ENCODE peak calls at places on chromosomes 5 and 9, in five cellular contexts. R, X, E, K and U are unnamed samples.
A peak's percentile ranks its signal among the peaks of the same experiment; 100 is the strongest.

GRCh38 chr9:20618361-20618799 is 3.9 kb downstream of the MLLT3 start:
- DNase-seq in R (no peak), X (peak; percentile 79), K (no peak), E (no peak), U (no peak)

GRCh38 chr9:63859475-63860215 is 1425.4 kb downstream of the FOXD4L5 start:
- DNase-seq in K (peak; percentile 6), X (no peak), E (peak; percentile 28), R (no peak), U (peak; percentile 47)

GRCh38 chr5:62115009-62115408 is 191.0 kb upstream of the KIF2A start:
- DNase-seq in X (no peak), E (no peak), R (no peak), K (no peak), U (no peak)

GRCh38 chr9:92726971-92727715 is 37.5 kb downstream of the BICD2 start:
- DNase-seq in R (no peak), E (peak; percentile 44), X (no peak), K (no peak), U (no peak)

GRCh38 chr5:112931473-112931872 is 9.4 kb upstream of the REEP5 start:
- DNase-seq in E (no peak), K (no peak), X (no peak), R (no peak), U (no peak)

GRCh38 chr9:127418037-127418471 is 6.1 kb upstream of the ZNF79 start:
- DNase-seq in E (no peak), X (no peak), R (no peak), K (no peak), U (peak; percentile 34)

GRCh38 chr5:66246621-66247020 is 102.5 kb downstream of the SREK1 start:
- DNase-seq in E (no peak), R (no peak), K (no peak), X (no peak), U (no peak)

GRCh38 chr5:133870661-133871060 is 97.8 kb downstream of the C5orf15 start:
- DNase-seq in E (no peak), X (no peak), R (no peak), K (no peak), U (no peak)

GRCh38 chr5:37776826-37777225 is 63.0 kb downstream of the GDNF start:
- DNase-seq in E (no peak), X (no peak), K (no peak), R (no peak), U (no peak)

GRCh38 chr9:108296056-108296455 is 559.7 kb downstream of the ACTL7B start:
- DNase-seq in R (no peak), E (no peak), X (no peak), K (no peak), U (no peak)

GRCh38 chr5:125002727-125003598 is 256.5 kb upstream of the ZNF608 start:
- DNase-seq in X (no peak), K (no peak), E (no peak), R (peak; percentile 60), U (no peak)

GRCh38 chr5:129399069-129399468 is 61.0 kb upstream of the ADAMTS19 start:
- DNase-seq in R (no peak), X (no peak), E (no peak), K (no peak), U (no peak)

GRCh38 chr9:91465420-91465819 is 41.8 kb upstream of the NFIL3 start:
- DNase-seq in X (no peak), R (no peak), K (no peak), E (no peak), U (no peak)

GRCh38 chr9:114825126-114825525 is 19.3 kb upstream of the TNFSF15 start:
- DNase-seq in R (no peak), K (no peak), E (no peak), X (no peak), U (no peak)

GRCh38 chr5:149586708-149587318 is 5.5 kb downstream of the ARHGEF37 start:
- DNase-seq in X (no peak), K (no peak), R (no peak), E (no peak), U (no peak)

GRCh38 chr5:137887831-137888230 is 1.4 kb upstream of the PKD2L2 start:
- DNase-seq in E (no peak), K (no peak), R (no peak), X (no peak), U (no peak)

GRCh38 chr9:109629615-109630014 is 131.5 kb upstream of the PTPN3 start:
- DNase-seq in K (no peak), X (no peak), E (no peak), R (no peak), U (no peak)

GRCh38 chr5:180670586-180671359 is 21.4 kb upstream of the FLT4 start:
- DNase-seq in X (peak; percentile 69), K (peak; percentile 39), R (no peak), E (peak; percentile 53), U (peak; percentile 54)

GRCh38 chr9:126009047-126009446 is 261.9 kb downstream of the PBX3 start:
- DNase-seq in E (no peak), R (no peak), K (no peak), X (no peak), U (no peak)

GRCh38 chr9:85114799-85115198 is 445.3 kb downstream of the NTRK2 start:
- DNase-seq in R (peak; percentile 9), K (no peak), X (no peak), E (no peak), U (no peak)

GRCh38 chr9:128128836-128129590 is 1.5 kb upstream of the PTGES2 start:
- DNase-seq in E (peak; percentile 30), R (no peak), K (peak; percentile 21), X (no peak), U (no peak)

GRCh38 chr9:124197177-124198095 is 60.3 kb upstream of the NEK6 start:
- DNase-seq in E (no peak), X (no peak), R (peak; percentile 92), K (no peak), U (peak; percentile 75)

GRCh38 chr5:14667290-14667689 is 2.8 kb downstream of the OTULIN start:
- DNase-seq in R (no peak), E (no peak), K (no peak), X (no peak), U (no peak)

GRCh38 chr9:101478444-101478843 is 42.9 kb upstream of the ALDOB start:
- DNase-seq in X (no peak), K (no peak), E (no peak), R (no peak), U (no peak)

GRCh38 chr9:132994410-132995120 is 16.1 kb downstream of the GFI1B start:
- DNase-seq in K (no peak), E (no peak), R (peak; percentile 39), X (no peak), U (peak; percentile 73)

GRCh38 chr9:30089428-30089827 is 2295.0 kb upstream of the ACO1 start:
- DNase-seq in X (no peak), K (no peak), E (no peak), R (no peak), U (no peak)

GRCh38 chr9:70654144-70654543 is 239.7 kb upstream of the KLF9 start:
- DNase-seq in X (no peak), R (no peak), E (no peak), K (no peak), U (no peak)

GRCh38 chr5:126531543-126532120 is 63.4 kb downstream of the ALDH7A1 start:
- DNase-seq in K (no peak), R (no peak), X (no peak), E (no peak), U (no peak)

GRCh38 chr9:97990259-97990658 is 7.1 kb downstream of the ANP32B start:
- DNase-seq in K (no peak), E (no peak), X (no peak), R (no peak), U (no peak)
- TF ChIP-seq CTCF in K (no peak), E (no peak), X (no peak), R (no peak), U (no peak)

DNA sequence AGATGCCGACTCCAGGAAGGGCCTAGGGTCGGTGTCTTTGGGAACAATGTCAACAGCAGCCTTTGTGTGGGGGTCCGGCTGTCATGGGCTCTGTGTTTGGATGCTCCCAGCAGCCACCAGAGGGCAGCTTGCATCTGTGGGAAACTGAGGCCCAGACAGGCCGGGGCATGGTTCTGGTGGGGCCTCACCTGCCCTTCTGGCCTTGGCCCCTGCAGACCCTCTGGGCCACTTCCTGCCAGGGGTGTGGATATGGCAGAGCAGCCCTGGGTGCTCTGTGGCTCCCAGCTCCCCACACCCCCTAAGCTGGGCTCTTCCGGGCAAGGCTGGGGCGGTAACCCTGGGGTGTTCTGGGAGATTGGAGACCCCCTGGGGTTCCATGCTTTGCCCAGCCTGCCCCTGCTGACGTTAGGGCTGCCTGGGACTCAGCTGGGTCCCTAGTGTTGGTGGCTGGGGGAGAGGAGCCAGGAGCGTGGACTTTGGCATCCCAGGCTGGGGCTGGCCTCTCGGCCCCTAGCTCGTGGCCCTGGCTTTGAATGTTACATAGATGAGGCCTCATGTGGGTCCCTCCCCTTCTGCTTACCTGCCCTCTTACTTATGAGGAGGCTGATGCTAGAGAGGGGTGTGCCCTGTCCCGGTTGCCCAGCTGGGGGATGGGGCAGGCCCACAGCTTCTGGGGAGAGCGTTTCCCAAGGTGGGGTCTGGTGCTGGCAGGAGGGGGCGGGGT is 38.3 kb downstream of the RXRA start:
- DNase-seq in X (no peak), E (no peak), K (no peak), R (no peak), U (no peak)
- TF ChIP-seq CTCF in X (no peak), E (peak; percentile 29), K (no peak), R (peak; percentile 46), U (peak; percentile 27)

DNA sequence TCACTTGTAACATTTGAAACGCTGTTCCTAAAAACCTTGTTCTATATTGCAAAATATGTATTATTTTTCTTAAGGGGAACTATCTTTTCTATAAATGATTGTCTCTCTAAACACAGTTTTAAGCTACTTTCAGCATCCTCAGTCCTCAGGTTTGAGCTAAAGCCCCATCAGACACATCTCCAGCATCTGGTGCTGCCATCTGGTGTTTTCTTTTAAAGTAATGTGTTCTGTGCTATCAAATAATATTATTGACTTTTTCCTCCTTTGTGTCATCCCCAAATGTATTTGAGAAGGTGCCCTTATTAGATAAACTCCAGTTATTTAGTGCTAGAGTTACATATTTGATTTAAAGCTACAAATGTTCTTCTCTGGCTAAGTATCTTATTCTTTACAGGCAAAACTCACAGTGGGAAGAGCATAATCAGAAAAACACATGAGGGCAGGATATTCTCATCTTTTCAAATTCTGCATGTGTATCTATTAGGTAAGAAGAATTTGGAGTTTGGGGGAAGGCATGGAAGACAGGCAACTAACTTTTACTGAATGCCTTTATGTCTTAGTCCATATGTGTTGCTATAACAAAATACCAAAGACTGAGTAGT is 27.5 kb downstream of the ZNF474 start:
- DNase-seq in E (no peak), X (no peak), K (peak; percentile 54), R (no peak), U (no peak)
- TF ChIP-seq CTCF in E (peak; percentile 34), X (no peak), K (peak; percentile 50), R (peak; percentile 46), U (peak; percentile 8)

DNA sequence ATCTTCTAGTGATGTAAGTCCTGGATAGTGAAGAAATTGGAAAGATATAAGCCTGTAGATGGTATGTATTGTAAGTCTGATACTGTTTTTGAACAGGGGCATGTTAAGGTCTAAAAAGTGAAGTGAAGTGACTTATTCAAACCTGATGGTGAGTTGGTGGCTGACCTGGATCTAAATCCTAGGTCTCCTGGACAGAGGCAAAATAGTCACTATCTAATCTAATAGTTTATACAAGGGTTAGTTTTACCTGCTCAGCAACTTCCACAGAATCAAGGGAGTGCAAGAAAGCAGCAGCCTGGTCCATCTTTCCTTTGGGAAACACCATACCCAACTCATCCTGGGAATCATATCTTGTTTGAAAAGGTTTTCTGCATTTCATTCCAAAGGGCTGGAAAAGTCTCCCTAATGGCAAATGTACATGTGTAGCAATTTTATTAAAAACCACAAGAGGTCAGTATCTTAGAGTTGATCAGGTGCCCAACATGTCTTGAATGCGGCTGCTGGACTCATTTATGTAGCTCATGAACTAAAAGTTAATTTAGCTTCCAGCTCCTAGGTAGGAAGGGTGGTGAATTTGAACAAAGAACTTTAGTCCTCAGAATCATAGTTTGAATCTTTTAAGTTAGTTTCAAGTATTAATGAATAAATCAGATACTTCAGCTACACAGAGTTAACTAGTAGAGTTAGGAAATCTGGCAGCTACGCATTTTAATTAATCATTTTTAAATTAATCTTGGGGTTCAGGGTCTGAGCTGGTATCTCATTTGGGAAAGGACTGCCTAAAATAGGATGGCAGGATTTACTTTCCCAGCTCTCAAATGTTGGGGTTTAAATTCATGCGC is 26.0 kb downstream of the SKP2 start:
- DNase-seq in K (peak; percentile 59), X (peak; percentile 25), R (no peak), E (no peak), U (no peak)
- TF ChIP-seq CTCF in K (peak; percentile 67), X (peak; percentile 62), R (peak; percentile 39), E (peak; percentile 58), U (no peak)